ENCODE peak calls at places on chromosomes 12 and 14, in nine cellular contexts. U is tibial artery, K is adrenal gland, R is dorsolateral prefrontal cortex, M is colonic mucosa, H is kidney, V is upper lobe of right lung, O is tibial nerve, L is lung. I is an unnamed sample.

GRCh38 chr12:8890313-8891084 is 23.8 kb upstream of the PHC1 start:
- DNase-seq in U (no peak), K (peak), R (peak), M (peak), H (no peak), V (no peak), O (peak), L (peak), I (no peak)

GRCh38 chr12:89016970-89017778 is 335.1 kb downstream of the DUSP6 start:
- DNase-seq in U (no peak), K (peak), R (peak), M (peak), H (peak), V (peak), O (peak), L (peak), I (no peak)

GRCh38 chr12:542290-543113 is 82.8 kb downstream of the B4GALNT3 start:
- DNase-seq in U (no peak), K (no peak), R (no peak), M (no peak), H (peak), V (no peak), O (no peak), L (no peak), I (no peak)

GRCh38 chr12:40325349-40325960 is 100.7 kb downstream of the LRRK2 start:
- DNase-seq in U (no peak), K (no peak), R (no peak), M (no peak), H (no peak), V (no peak), O (no peak), L (no peak), I (no peak)

GRCh38 chr12:6375269-6376078 is at the start of gene SCNN1A:
- DNase-seq in U (peak), K (no peak), R (no peak), M (peak), H (peak), V (peak), O (no peak), L (peak), I (no peak)

GRCh38 chr14:68945585-68946289 is 33.4 kb downstream of the ACTN1 start:
- DNase-seq in U (no peak), K (no peak), R (no peak), M (peak), H (peak), V (no peak), O (no peak), L (no peak), I (no peak)

GRCh38 chr14:22739423-22739822 is 27.1 kb upstream of the OXA1L start:
- DNase-seq in U (no peak), K (no peak), R (no peak), M (no peak), H (no peak), V (no peak), O (no peak), L (no peak), I (no peak)

GRCh38 chr14:39268393-39268792 is 34.7 kb downstream of the MIA2 start:
- DNase-seq in U (no peak), K (no peak), R (no peak), M (no peak), H (no peak), V (no peak), O (no peak), L (no peak), I (no peak)

GRCh38 chr12:117551698-117552097 is 190.3 kb upstream of the NOS1 start:
- DNase-seq in U (no peak), K (no peak), R (no peak), M (no peak), H (no peak), V (no peak), O (no peak), L (no peak), I (no peak)
- H3K27ac ChIP-seq in U (no peak), K (no peak), R (no peak), M (no peak), H (no peak), V (no peak), O (no peak), L (no peak), I (no peak)

GRCh38 chr12:108696111-108696995 is 35.0 kb downstream of the CORO1C start:
- DNase-seq in U (no peak), K (no peak), R (no peak), M (no peak), H (no peak), V (no peak), O (peak), L (no peak), I (no peak)
- H3K4me3 ChIP-seq in U (no peak), K (no peak), R (no peak), M (no peak), H (no peak), V (no peak), O (no peak), L (no peak), I (no peak)

GRCh38 chr14:24299255-24300191 is at the start of the genes DHRS1 and NOP9:
- DNase-seq in U (peak), K (peak), R (peak), M (peak), H (peak), V (peak), O (peak), L (peak), I (peak)

GRCh38 chr14:24297190-24297964 is 2.2 kb downstream of the DHRS1 start:
- DNase-seq in U (no peak), K (no peak), R (no peak), M (no peak), H (no peak), V (no peak), O (no peak), L (no peak), I (no peak)

GRCh38 chr14:24293525-24293924 is 6.1 kb downstream of the DHRS1 start:
- DNase-seq in U (no peak), K (no peak), R (no peak), M (no peak), H (no peak), V (no peak), O (no peak), L (no peak), I (no peak)

GRCh38 chr14:24298892-24299254 is 707 bp downstream of the DHRS1 start:
- DNase-seq in U (no peak), K (peak), R (no peak), M (peak), H (no peak), V (no peak), O (no peak), L (no peak), I (no peak)

DNA sequence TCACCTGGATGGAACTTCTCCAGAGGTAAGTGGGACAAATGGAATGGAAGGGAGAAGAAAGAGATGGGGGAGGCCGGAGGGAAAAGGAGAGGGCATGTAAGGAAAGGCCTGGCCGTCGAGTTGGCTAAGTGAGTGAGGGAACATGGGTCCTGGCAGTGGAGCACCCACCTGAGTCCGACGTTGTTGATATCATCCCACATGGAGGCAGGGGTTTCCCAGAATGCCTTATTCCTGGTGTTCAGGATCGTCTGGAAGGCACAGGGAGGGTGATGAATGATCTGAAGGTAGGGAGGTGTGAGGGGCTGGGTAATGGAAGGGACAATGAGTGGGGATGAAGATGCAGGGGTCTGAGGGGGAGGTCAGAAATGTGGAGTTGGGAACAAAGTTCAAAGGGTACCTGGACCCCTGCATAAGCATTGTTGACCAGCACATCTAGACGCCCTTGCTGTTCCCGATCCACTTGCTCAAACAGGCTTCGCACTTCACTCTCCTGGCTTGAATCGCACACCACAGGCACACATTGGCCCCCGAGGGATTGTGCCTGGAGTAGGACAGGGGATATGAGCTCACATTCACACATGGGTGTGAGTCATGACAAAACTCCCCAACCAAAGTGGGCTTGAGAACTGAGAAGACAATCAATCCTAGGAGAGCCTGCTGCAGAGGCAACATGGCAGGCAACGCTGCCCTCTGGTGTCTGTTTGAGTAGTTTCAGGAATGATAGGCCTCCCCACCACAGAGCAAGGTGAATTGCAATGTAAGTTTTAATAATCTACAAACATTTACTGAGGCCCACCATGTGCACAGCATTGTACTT is 3.0 kb downstream of the DHRS1 start:
- DNase-seq in U (no peak), K (peak), R (peak), M (peak), H (no peak), V (no peak), O (peak), L (peak), I (peak)
- H3K27ac ChIP-seq in U (no peak), K (peak), R (no peak), M (no peak), H (no peak), V (peak), O (no peak), L (peak), I (no peak)

GRCh38 chr14:20489093-20489994 is 16.0 kb upstream of the RNASE10 start:
- DNase-seq in U (no peak), K (no peak), R (no peak), M (no peak), H (no peak), V (no peak), O (no peak), L (no peak), I (no peak)
- H3K4me3 ChIP-seq in U (no peak), K (no peak), R (no peak), M (no peak), H (no peak), V (no peak), O (no peak), L (no peak), I (no peak)